ENCODE peak calls at places on chromosomes 13 and 19, in seven cellular contexts. X is stomach, B is fibroblast of pulmonary artery, L is ovary, W is K562, H is endodermal cell, J is WTC11. C is an unnamed sample.

GRCh38 chr13:77751513-77752456 is 54.3 kb downstream of the SLAIN1 start:
- DNase-seq in J (peak), W (peak), L (no peak), H (peak), X (no peak), B (peak), C (peak)

GRCh38 chr13:30111810-30112209 is 195.5 kb downstream of the KATNAL1 start:
- DNase-seq in W (no peak), J (peak), H (peak), L (no peak), B (no peak), X (no peak), C (peak)

GRCh38 chr19:56837892-56838679 is 2.4 kb downstream of the PEG3 start:
- DNase-seq in J (no peak), X (no peak), H (no peak), B (peak), W (no peak), L (peak), C (peak)

GRCh38 chr13:113788413-113789135 is 29.5 kb downstream of the TMEM255B start:
- DNase-seq in H (peak), J (no peak), L (no peak), B (no peak), W (no peak), X (no peak), C (no peak)

GRCh38 chr13:25819856-25820530 is 231.8 kb downstream of the SHISA2 start:
- DNase-seq in W (no peak), J (no peak), H (no peak), L (no peak), X (no peak), B (no peak), C (no peak)

GRCh38 chr19:38988632-38989031 is 13.1 kb upstream of the FBXO17 start:
- DNase-seq in L (no peak), W (no peak), H (no peak), B (no peak), X (no peak), J (no peak), C (no peak)

GRCh38 chr19:1245884-1246816 is 2.2 kb upstream of the MIDN start:
- DNase-seq in X (peak), H (peak), B (no peak), L (peak), J (peak), W (no peak), C (no peak)

GRCh38 chr19:19471682-19472081 is 43.7 kb downstream of the TSSK6 start:
- DNase-seq in W (no peak), L (no peak), J (no peak), H (no peak), B (no peak), X (no peak), C (no peak)

GRCh38 chr13:24905242-24905641 is 141.3 kb downstream of the RNF17 start:
- DNase-seq in B (peak), J (no peak), H (no peak), X (no peak), W (no peak), L (no peak), C (no peak)

GRCh38 chr19:14093117-14093784 is 2.7 kb upstream of the SAMD1 start:
- DNase-seq in W (no peak), H (no peak), B (no peak), X (no peak), J (no peak), L (no peak), C (no peak)

GRCh38 chr13:50244913-50245574 is 229.8 kb downstream of the KCNRG start:
- DNase-seq in H (no peak), W (peak), J (no peak), X (peak), L (no peak), B (peak), C (peak)

GRCh38 chr19:19606021-19606420 is 12.5 kb downstream of the PBX4 start:
- DNase-seq in X (peak), J (no peak), L (no peak), W (no peak), H (no peak), B (no peak), C (peak)

GRCh38 chr19:17455711-17456123 is 5.0 kb downstream of the NXNL1 start:
- DNase-seq in L (no peak), W (no peak), J (peak), H (peak), X (peak), B (no peak), C (no peak)

GRCh38 chr13:20848944-20849343 is 53.6 kb downstream of the XPO4 start:
- DNase-seq in H (no peak), J (no peak), B (no peak), X (no peak), L (no peak), W (no peak), C (no peak)

GRCh38 chr13:114128624-114129522 is 3.5 kb downstream of the RASA3 start:
- DNase-seq in X (peak), H (no peak), L (no peak), B (peak), W (peak), J (no peak), C (peak)

GRCh38 chr13:103187621-103188020 is 121.4 kb upstream of the SLC10A2 start:
- DNase-seq in W (no peak), B (no peak), L (no peak), H (no peak), J (no peak), X (no peak), C (no peak)

GRCh38 chr13:81487151-81487550 is 1146.2 kb upstream of the SPRY2 start:
- DNase-seq in W (no peak), H (peak), B (peak), L (no peak), J (peak), X (no peak), C (no peak)

GRCh38 chr13:22454586-22454985 is 726.2 kb upstream of the SGCG start:
- DNase-seq in J (peak), H (peak), W (no peak), B (no peak), X (no peak), L (no peak), C (no peak)

GRCh38 chr13:77330009-77330471 is 3.1 kb upstream of the MYCBP2 start:
- DNase-seq in W (no peak), X (no peak), B (no peak), L (no peak), H (no peak), J (no peak), C (no peak)

GRCh38 chr19:17058236-17058635 is 17.0 kb downstream of the HAUS8 start:
- DNase-seq in H (no peak), B (peak), X (no peak), W (no peak), J (no peak), L (no peak), C (no peak)

GRCh38 chr19:46925548-46925950 is 64.8 kb downstream of the ARHGAP35 start:
- DNase-seq in J (no peak), W (no peak), X (peak), B (peak), L (no peak), H (no peak), C (no peak)

GRCh38 chr13:48775804-48776203 is 122.1 kb downstream of the CYSLTR2 start:
- DNase-seq in L (no peak), B (peak), H (no peak), W (no peak), J (no peak), X (no peak), C (no peak)

GRCh38 chr13:85212692-85213091 is 586.5 kb downstream of the SLITRK6 start:
- DNase-seq in J (no peak), H (no peak), L (no peak), X (no peak), W (no peak), B (no peak), C (no peak)

GRCh38 chr13:106318941-106319411 is 216.5 kb downstream of the EFNB2 start:
- DNase-seq in X (no peak), B (peak), L (no peak), W (no peak), H (peak), J (no peak), C (no peak)

GRCh38 chr19:39929750-39930149 is 4.7 kb downstream of the FCGBP start:
- DNase-seq in W (no peak), J (no peak), L (no peak), X (no peak), B (no peak), H (no peak), C (no peak)

GRCh38 chr13:80168089-80168850 is 172.7 kb downstream of the SPRY2 start:
- DNase-seq in L (no peak), H (no peak), J (no peak), W (no peak), X (no peak), B (peak), C (no peak)

GRCh38 chr13:45199716-45200115 is 1.1 kb downstream of the KCTD4 start:
- DNase-seq in J (no peak), X (no peak), W (no peak), L (no peak), B (no peak), H (no peak), C (no peak)

GRCh38 chr19:2578391-2578826 is 102.5 kb downstream of the GADD45B start:
- DNase-seq in X (peak), J (peak), L (peak), B (peak), W (no peak), H (peak), C (no peak)

GRCh38 chr13:113627136-113627535 is 30.9 kb downstream of the ATP4B start:
- DNase-seq in H (no peak), B (no peak), W (no peak), L (no peak), X (no peak), J (no peak), C (no peak)

GRCh38 chr19:6092329-6093286 is 17.7 kb downstream of the RFX2 start:
- DNase-seq in L (peak), X (peak), W (peak), B (peak), H (peak), J (peak), C (no peak)
- TF ChIP-seq CTCF in L (no peak), X (no peak), W (peak), B (no peak), H (peak), J (no peak), C (no peak)

DNA sequence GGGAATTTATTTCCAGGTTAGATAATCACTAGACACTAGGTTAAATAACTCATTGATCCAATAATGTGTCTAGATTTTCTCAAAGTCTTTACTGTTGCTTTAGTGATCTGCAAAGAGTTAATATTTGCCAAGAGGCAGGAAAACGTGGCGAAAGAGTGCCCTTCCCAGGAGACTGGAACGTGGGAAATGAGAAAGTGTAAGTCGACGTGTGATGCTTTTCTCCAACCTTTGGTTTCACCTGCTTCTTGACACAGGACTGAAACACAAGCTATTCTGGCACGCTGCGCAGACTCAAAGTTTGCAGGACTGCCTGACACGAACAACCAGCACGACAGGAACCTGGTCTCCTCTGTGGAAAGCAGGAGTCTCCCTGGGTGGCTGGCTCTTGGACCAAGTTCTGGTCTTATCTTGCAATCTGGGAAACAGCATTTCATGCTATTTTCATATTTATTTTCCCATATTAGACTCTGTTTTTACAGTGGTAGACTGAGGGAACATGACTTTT is 28.6 kb downstream of the RFXAP start:
- DNase-seq in H (no peak), X (peak), J (no peak), W (no peak), B (no peak), L (no peak), C (no peak)
- TF ChIP-seq CTCF in H (no peak), X (no peak), J (no peak), W (no peak), B (no peak), L (no peak), C (no peak)

GRCh38 chr13:34776984-34777913 is 164.8 kb upstream of the NBEA start:
- DNase-seq in H (peak), W (no peak), X (no peak), J (no peak), B (no peak), L (no peak), C (no peak)

GRCh38 chr13:34776390-34776981 is 165.6 kb upstream of the NBEA start:
- DNase-seq in J (no peak), H (no peak), B (no peak), L (no peak), X (no peak), W (no peak), C (no peak)

GRCh38 chr13:34777914-34778303 is 164.2 kb upstream of the NBEA start:
- DNase-seq in X (no peak), W (no peak), B (no peak), H (no peak), L (no peak), J (no peak), C (no peak)

DNA sequence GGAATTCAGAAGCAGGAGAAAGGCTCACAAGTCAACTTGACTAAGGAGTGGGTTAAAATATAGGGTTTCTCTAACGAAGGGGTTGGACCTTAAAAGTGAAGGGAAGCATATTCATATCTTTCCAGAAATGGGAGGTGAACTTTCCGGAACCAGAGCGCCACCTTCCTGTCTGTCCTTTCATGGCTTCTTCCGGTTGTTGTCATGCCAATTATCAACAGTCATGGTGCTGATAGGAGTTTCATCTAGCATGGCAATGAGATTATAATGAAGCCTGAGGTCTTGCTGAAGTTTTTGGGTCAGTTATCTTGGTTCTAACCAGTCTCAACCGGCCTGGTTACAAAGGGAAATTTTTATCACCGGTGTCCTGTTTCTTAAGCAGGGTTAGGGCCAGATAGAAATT is 162.9 kb upstream of the NBEA start:
- DNase-seq in J (no peak), W (no peak), H (no peak), L (no peak), X (no peak), B (peak), C (no peak)
- TF ChIP-seq CTCF in J (no peak), W (no peak), H (peak), L (no peak), X (no peak), B (peak), C (no peak)

GRCh38 chr19:4369888-4370260 is 26.5 kb downstream of the MPND start:
- DNase-seq in J (peak), X (peak), L (no peak), W (no peak), H (peak), B (no peak), C (peak)
- TF ChIP-seq CTCF in J (no peak), X (no peak), L (no peak), W (peak), H (peak), B (peak), C (peak)

GRCh38 chr13:74825949-74826246 is 656.1 kb downstream of the TBC1D4 start:
- DNase-seq in H (no peak), X (no peak), B (no peak), W (no peak), L (no peak), J (no peak), C (no peak)
- TF ChIP-seq CTCF in H (no peak), X (no peak), B (no peak), W (no peak), L (no peak), J (no peak), C (no peak)

DNA sequence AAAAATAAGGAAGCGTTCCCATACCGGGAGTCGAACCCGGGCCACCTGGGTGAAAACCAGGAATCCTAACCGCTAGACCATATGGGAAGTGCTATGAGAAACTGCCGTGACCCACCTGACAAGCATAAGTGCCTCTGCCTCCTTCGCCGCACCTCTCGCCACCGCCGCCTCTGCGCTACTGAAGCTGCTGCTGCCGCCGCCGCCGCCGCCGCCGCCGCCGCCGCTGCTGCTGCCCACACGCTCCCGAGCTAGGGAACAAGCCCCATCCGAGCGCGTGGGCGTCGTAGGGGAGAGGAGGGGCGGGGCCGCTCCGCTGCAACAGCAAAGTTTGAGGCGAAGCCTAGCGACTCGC is 610 bp upstream of the WBP4 start:
- DNase-seq in X (peak), L (peak), B (no peak), W (peak), J (peak), H (peak), C (peak)
- TF ChIP-seq CTCF in X (no peak), L (no peak), B (no peak), W (no peak), J (no peak), H (no peak), C (no peak)